ENCODE peak calls at places on chromosomes 5 and 9, in four cellular contexts. One of them, this sample, is unnamed.

GRCh38 chr5:14174235-14174636 is 31.1 kb downstream of the TRIO start:
- DNase-seq in K562: no peak
- DNase-seq in HepG2: no peak
- DNase-seq in GM12878: peak; percentile 63
- DNase-seq in this sample: no peak

GRCh38 chr5:43603535-43604363 is 769 bp downstream of the NNT start:
- DNase-seq in GM12878: peak; percentile 55
- DNase-seq in HepG2: peak; percentile 31
- DNase-seq in K562: peak; percentile 40
- DNase-seq in this sample: no peak

GRCh38 chr5:157948738-157949410 is 89.9 kb upstream of the CLINT1 start:
- DNase-seq in HepG2: peak; percentile 92
- DNase-seq in GM12878: peak; percentile 44
- DNase-seq in K562: peak; percentile 32
- DNase-seq in this sample: peak; percentile 71

GRCh38 chr5:33470544-33470943 is 29.8 kb downstream of the TARS1 start:
- DNase-seq in GM12878: no peak
- DNase-seq in HepG2: peak; percentile 16
- DNase-seq in K562: no peak
- DNase-seq in this sample: peak; percentile 18

GRCh38 chr5:147400076-147400809 is 109.6 kb downstream of the DPYSL3 start:
- DNase-seq in HepG2: no peak
- DNase-seq in K562: no peak
- DNase-seq in GM12878: no peak
- DNase-seq in this sample: no peak

GRCh38 chr9:16542290-16542689 is 328.2 kb downstream of the BNC2 start:
- DNase-seq in GM12878: peak; percentile 25
- DNase-seq in HepG2: no peak
- DNase-seq in K562: no peak
- DNase-seq in this sample: no peak

GRCh38 chr9:110370316-110370715 is 32.7 kb upstream of the TXNDC8 start:
- DNase-seq in GM12878: no peak
- DNase-seq in HepG2: no peak
- DNase-seq in K562: no peak
- DNase-seq in this sample: no peak

GRCh38 chr5:157559301-157559700 is 16.3 kb downstream of the ADAM19 start:
- DNase-seq in GM12878: no peak
- DNase-seq in K562: no peak
- DNase-seq in HepG2: no peak
- DNase-seq in this sample: no peak

GRCh38 chr9:133477461-133477860 is 1.4 kb downstream of the SLC2A6 start:
- DNase-seq in HepG2: no peak
- DNase-seq in GM12878: no peak
- DNase-seq in K562: no peak
- DNase-seq in this sample: no peak

GRCh38 chr9:17776735-17777134 is 197.9 kb downstream of the SH3GL2 start:
- DNase-seq in GM12878: no peak
- DNase-seq in HepG2: no peak
- DNase-seq in K562: no peak
- DNase-seq in this sample: no peak

GRCh38 chr9:15278839-15279238 is 28.2 kb downstream of the TTC39B start:
- DNase-seq in HepG2: no peak
- DNase-seq in GM12878: no peak
- DNase-seq in K562: no peak
- DNase-seq in this sample: no peak

DNA sequence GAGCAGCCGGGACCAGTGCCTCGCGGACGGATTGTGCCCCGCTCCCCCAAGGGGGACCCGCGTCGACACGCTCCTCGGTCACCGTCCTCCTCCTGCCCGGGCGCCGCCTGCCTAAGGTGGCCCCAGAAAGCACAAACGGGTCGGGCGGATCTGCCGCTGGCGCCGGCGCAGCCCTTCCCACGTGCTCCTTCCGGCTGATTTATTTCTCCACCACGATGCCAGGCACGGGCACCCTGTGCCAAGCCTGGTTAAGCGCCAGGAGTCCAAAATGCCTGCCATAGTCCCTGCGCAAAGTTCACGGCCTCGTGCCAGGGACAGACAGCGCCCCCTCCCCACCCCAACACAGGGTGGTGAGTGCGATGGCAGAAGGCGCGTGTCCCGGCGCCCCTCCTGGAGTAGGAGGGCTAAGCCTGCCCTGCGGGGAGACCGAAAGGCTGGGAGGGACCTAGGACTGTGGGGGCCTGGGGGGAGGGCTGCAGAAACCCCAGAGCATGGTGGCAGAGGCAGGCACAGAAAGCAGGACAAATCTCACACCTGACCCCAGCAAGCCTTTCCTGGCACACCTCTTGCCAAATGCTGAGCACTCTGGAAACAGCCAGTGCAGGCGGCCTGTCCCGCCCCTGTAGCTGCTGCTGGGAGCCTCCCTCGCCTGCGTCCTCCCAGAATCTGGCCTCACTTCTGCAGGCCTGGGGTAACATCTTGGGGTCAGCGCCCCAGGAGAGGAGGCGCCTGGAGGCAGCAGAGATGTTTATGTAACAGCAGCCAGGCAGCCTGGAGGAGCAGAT is 1.0 kb upstream of the NOTCH1 start:
- DNase-seq in GM12878: no peak
- DNase-seq in HepG2: no peak
- DNase-seq in K562: peak; percentile 52
- DNase-seq in this sample: peak; percentile 57
- TF ChIP-seq KDM1A in GM12878: no peak
- TF ChIP-seq KDM1A in HepG2: no peak
- TF ChIP-seq KDM1A in K562: no peak
- TF ChIP-seq KDM1A in this sample: no peak

GRCh38 chr9:129323999-129324553 is 146.0 kb upstream of the IER5L start:
- DNase-seq in GM12878: no peak
- DNase-seq in K562: no peak
- DNase-seq in HepG2: peak; percentile 44
- DNase-seq in this sample: no peak
- TF ChIP-seq REST in GM12878: no peak
- TF ChIP-seq REST in K562: no peak
- TF ChIP-seq REST in HepG2: no peak
- TF ChIP-seq REST in this sample: no peak

GRCh38 chr9:31272456-31273295 is 1111.8 kb upstream of the ACO1 start:
- DNase-seq in K562: no peak
- DNase-seq in HepG2: no peak
- DNase-seq in GM12878: no peak
- DNase-seq in this sample: no peak

DNA sequence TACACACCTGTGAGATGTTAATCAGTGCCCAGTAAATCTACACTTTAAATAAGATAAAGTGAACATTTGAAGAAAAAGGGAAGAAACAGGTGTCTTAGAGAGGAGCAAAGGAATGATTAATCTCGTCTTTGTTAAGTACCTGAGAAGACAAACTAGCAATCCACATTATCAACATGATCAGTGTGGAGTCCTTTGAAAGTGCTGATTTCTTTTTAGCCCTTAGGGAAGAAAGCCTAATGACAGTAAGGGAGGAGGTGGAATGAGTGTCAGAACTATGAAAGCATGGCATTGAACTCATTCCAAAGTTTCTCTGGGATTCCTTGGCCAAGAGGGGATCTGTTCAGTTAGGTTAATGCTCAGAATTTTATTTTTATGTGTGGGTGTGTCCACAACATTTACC is 1109.0 kb upstream of the ACO1 start:
- DNase-seq in HepG2: no peak
- DNase-seq in GM12878: no peak
- DNase-seq in K562: no peak
- DNase-seq in this sample: no peak
- TF ChIP-seq KDM1A in HepG2: no peak
- TF ChIP-seq KDM1A in GM12878: no peak
- TF ChIP-seq KDM1A in K562: no peak
- TF ChIP-seq KDM1A in this sample: no peak

GRCh38 chr5:7529880-7530279 is 133.9 kb downstream of the ADCY2 start:
- DNase-seq in GM12878: no peak
- DNase-seq in HepG2: no peak
- DNase-seq in K562: no peak
- DNase-seq in this sample: no peak
- TF ChIP-seq REST in GM12878: peak; percentile 64
- TF ChIP-seq REST in HepG2: peak; percentile 57
- TF ChIP-seq REST in K562: no peak
- TF ChIP-seq REST in this sample: peak; percentile 68

GRCh38 chr5:93107141-93107540 is 473.9 kb downstream of the NR2F1-AS1 start:
- DNase-seq in GM12878: no peak
- DNase-seq in K562: no peak
- DNase-seq in HepG2: no peak
- DNase-seq in this sample: no peak
- TF ChIP-seq KDM1A in GM12878: no peak
- TF ChIP-seq KDM1A in K562: no peak
- TF ChIP-seq KDM1A in HepG2: no peak
- TF ChIP-seq KDM1A in this sample: no peak

GRCh38 chr9:128322342-128323191 is at the start of the genes COQ4 and TRUB2:
- DNase-seq in HepG2: peak; percentile 89
- DNase-seq in GM12878: peak; percentile 82
- DNase-seq in K562: peak; percentile 99
- DNase-seq in this sample: peak; percentile 97
- TF ChIP-seq REST in HepG2: peak; percentile 35
- TF ChIP-seq REST in GM12878: peak; percentile 49
- TF ChIP-seq REST in K562: peak; percentile 81
- TF ChIP-seq REST in this sample: no peak

GRCh38 chr5:123358304-123358703 is 64.9 kb downstream of the CEP120 start:
- DNase-seq in K562: no peak
- DNase-seq in GM12878: no peak
- DNase-seq in HepG2: no peak
- DNase-seq in this sample: no peak
- TF ChIP-seq KDM1A in K562: no peak
- TF ChIP-seq KDM1A in GM12878: no peak
- TF ChIP-seq KDM1A in HepG2: no peak
- TF ChIP-seq KDM1A in this sample: no peak

DNA sequence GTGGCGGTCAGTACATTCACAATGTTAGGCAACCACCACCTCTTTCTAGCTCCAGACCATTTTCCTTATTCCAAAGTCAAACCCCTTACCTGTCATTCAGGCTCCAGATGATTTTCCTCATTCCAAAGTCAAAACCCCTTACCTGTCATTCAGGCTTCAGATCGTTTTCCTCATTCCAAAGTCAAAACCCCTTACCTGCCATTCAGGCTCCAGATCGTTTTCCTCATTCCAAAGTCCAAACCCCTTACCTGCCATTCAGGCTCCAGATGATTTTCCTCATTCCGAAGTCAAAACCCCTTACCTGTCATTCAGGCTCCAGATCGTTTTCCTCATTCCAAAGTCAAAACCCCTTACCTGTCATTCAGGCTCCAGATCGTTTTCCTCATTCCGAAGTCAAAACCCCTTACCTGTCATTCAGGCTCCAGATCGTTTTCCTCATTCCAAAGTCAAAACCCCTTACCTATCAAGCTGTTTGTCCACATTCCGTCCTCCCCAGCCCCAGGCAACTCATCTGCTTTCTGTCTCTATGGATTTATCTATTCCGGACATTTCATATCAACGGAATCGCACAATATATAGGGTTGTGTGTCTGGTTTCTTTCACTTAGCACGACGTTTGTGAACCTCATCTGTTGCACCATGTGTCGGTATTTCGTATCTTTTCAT is 5.1 kb downstream of the PLEKHG4B start:
- DNase-seq in K562: no peak
- DNase-seq in GM12878: no peak
- DNase-seq in HepG2: no peak
- DNase-seq in this sample: no peak
- TF ChIP-seq REST in K562: no peak
- TF ChIP-seq REST in GM12878: no peak
- TF ChIP-seq REST in HepG2: no peak
- TF ChIP-seq REST in this sample: no peak

GRCh38 chr5:65199988-65200668 is 281.6 kb downstream of the ADAMTS6 start:
- DNase-seq in GM12878: no peak
- DNase-seq in K562: no peak
- DNase-seq in HepG2: no peak
- DNase-seq in this sample: no peak

GRCh38 chr5:65194871-65195270 is 286.8 kb downstream of the ADAMTS6 start:
- DNase-seq in GM12878: no peak
- DNase-seq in HepG2: no peak
- DNase-seq in K562: no peak
- DNase-seq in this sample: no peak

GRCh38 chr5:65197899-65198776 is 283.6 kb downstream of the ADAMTS6 start:
- DNase-seq in HepG2: no peak
- DNase-seq in K562: no peak
- DNase-seq in GM12878: no peak
- DNase-seq in this sample: no peak

GRCh38 chr5:65203746-65204145 is 278.0 kb downstream of the ADAMTS6 start:
- DNase-seq in GM12878: no peak
- DNase-seq in HepG2: no peak
- DNase-seq in K562: no peak
- DNase-seq in this sample: no peak

GRCh38 chr5:65198777-65199120 is 283.0 kb downstream of the ADAMTS6 start:
- DNase-seq in K562: no peak
- DNase-seq in HepG2: peak; percentile 35
- DNase-seq in GM12878: no peak
- DNase-seq in this sample: peak; percentile 33
- TF ChIP-seq KDM1A in K562: no peak
- TF ChIP-seq KDM1A in HepG2: no peak
- TF ChIP-seq KDM1A in GM12878: no peak
- TF ChIP-seq KDM1A in this sample: no peak

This sample was measured in A549.